ENCODE peak calls at places on chromosomes 12 and 14, in six cellular contexts. One of them, this sample, is unnamed.

GRCh38 chr12:102376251-102376747 is 104.1 kb downstream of the IGF1 start:
- DNase-seq in RWPE2: no peak
- DNase-seq in activated CD8-positive, alpha-beta T cell treated with anti-CD3 and anti-CD28 coated beads for 36 hours: peak; percentile 15
- DNase-seq in mesothelial cell of epicardium: no peak
- DNase-seq in H9: no peak
- DNase-seq in CD14-positive monocyte: no peak
- DNase-seq in this sample: no peak

GRCh38 chr12:122982494-122982850 is 2.0 kb downstream of the ARL6IP4 start:
- DNase-seq in RWPE2: no peak
- DNase-seq in activated CD8-positive, alpha-beta T cell treated with anti-CD3 and anti-CD28 coated beads for 36 hours: no peak
- DNase-seq in mesothelial cell of epicardium: no peak
- DNase-seq in H9: no peak
- DNase-seq in CD14-positive monocyte: no peak
- DNase-seq in this sample: no peak

GRCh38 chr14:65115615-65116014 is 13.3 kb upstream of the MAX start:
- DNase-seq in RWPE2: no peak
- DNase-seq in activated CD8-positive, alpha-beta T cell treated with anti-CD3 and anti-CD28 coated beads for 36 hours: no peak
- DNase-seq in mesothelial cell of epicardium: no peak
- DNase-seq in H9: no peak
- DNase-seq in CD14-positive monocyte: no peak
- DNase-seq in this sample: no peak

GRCh38 chr14:20632831-20633771 is 8.4 kb downstream of the OR6S1 start:
- DNase-seq in RWPE2: no peak
- DNase-seq in activated CD8-positive, alpha-beta T cell treated with anti-CD3 and anti-CD28 coated beads for 36 hours: peak; percentile 92
- DNase-seq in mesothelial cell of epicardium: peak; percentile 62
- DNase-seq in H9: peak; percentile 92
- DNase-seq in CD14-positive monocyte: no peak
- DNase-seq in this sample: no peak

GRCh38 chr12:103924761-103925641 is 5.2 kb upstream of the HSP90B1 start:
- DNase-seq in RWPE2: no peak
- DNase-seq in activated CD8-positive, alpha-beta T cell treated with anti-CD3 and anti-CD28 coated beads for 36 hours: peak; percentile 85
- DNase-seq in mesothelial cell of epicardium: no peak
- DNase-seq in H9: no peak
- DNase-seq in CD14-positive monocyte: no peak
- DNase-seq in this sample: no peak

GRCh38 chr12:65856521-65856920 is 32.2 kb downstream of the HMGA2 start:
- DNase-seq in RWPE2: no peak
- DNase-seq in activated CD8-positive, alpha-beta T cell treated with anti-CD3 and anti-CD28 coated beads for 36 hours: no peak
- DNase-seq in mesothelial cell of epicardium: no peak
- DNase-seq in H9: no peak
- DNase-seq in CD14-positive monocyte: no peak
- DNase-seq in this sample: no peak

GRCh38 chr12:34257093-34257492 is 234.8 kb downstream of the ALG10 start:
- DNase-seq in RWPE2: no peak
- DNase-seq in activated CD8-positive, alpha-beta T cell treated with anti-CD3 and anti-CD28 coated beads for 36 hours: no peak
- DNase-seq in mesothelial cell of epicardium: no peak
- DNase-seq in H9: no peak
- DNase-seq in CD14-positive monocyte: no peak
- DNase-seq in this sample: no peak

GRCh38 chr12:48882325-48882687 is 16.6 kb upstream of the RND1 start:
- DNase-seq in RWPE2: no peak
- DNase-seq in activated CD8-positive, alpha-beta T cell treated with anti-CD3 and anti-CD28 coated beads for 36 hours: no peak
- DNase-seq in mesothelial cell of epicardium: peak; percentile 52
- DNase-seq in H9: peak; percentile 71
- DNase-seq in CD14-positive monocyte: no peak
- DNase-seq in this sample: no peak

GRCh38 chr14:53399057-53399456 is 245.9 kb upstream of the DDHD1 start:
- DNase-seq in RWPE2: no peak
- DNase-seq in activated CD8-positive, alpha-beta T cell treated with anti-CD3 and anti-CD28 coated beads for 36 hours: no peak
- DNase-seq in mesothelial cell of epicardium: no peak
- DNase-seq in H9: peak; percentile 44
- DNase-seq in CD14-positive monocyte: no peak
- DNase-seq in this sample: no peak

GRCh38 chr14:85195872-85196477 is 334.0 kb upstream of the FLRT2 start:
- DNase-seq in RWPE2: no peak
- DNase-seq in activated CD8-positive, alpha-beta T cell treated with anti-CD3 and anti-CD28 coated beads for 36 hours: no peak
- DNase-seq in mesothelial cell of epicardium: no peak
- DNase-seq in H9: no peak
- DNase-seq in CD14-positive monocyte: no peak
- DNase-seq in this sample: no peak

GRCh38 chr12:19002192-19002591 is 127.3 kb upstream of the PLEKHA5 start:
- DNase-seq in RWPE2: no peak
- DNase-seq in activated CD8-positive, alpha-beta T cell treated with anti-CD3 and anti-CD28 coated beads for 36 hours: no peak
- DNase-seq in mesothelial cell of epicardium: no peak
- DNase-seq in H9: no peak
- DNase-seq in CD14-positive monocyte: no peak
- DNase-seq in this sample: no peak

GRCh38 chr12:124745891-124746570 is 117.6 kb downstream of the SCARB1 start:
- DNase-seq in RWPE2: peak; percentile 77
- DNase-seq in activated CD8-positive, alpha-beta T cell treated with anti-CD3 and anti-CD28 coated beads for 36 hours: peak; percentile 54
- DNase-seq in mesothelial cell of epicardium: peak; percentile 74
- DNase-seq in H9: peak; percentile 95
- DNase-seq in CD14-positive monocyte: peak; percentile 85
- DNase-seq in this sample: peak; percentile 93

GRCh38 chr12:4477133-4477532 is 31.5 kb upstream of the FGF6 start:
- DNase-seq in RWPE2: no peak
- DNase-seq in activated CD8-positive, alpha-beta T cell treated with anti-CD3 and anti-CD28 coated beads for 36 hours: no peak
- DNase-seq in mesothelial cell of epicardium: no peak
- DNase-seq in H9: no peak
- DNase-seq in CD14-positive monocyte: peak; percentile 44
- DNase-seq in this sample: no peak

GRCh38 chr12:71183846-71184245 is 26.0 kb upstream of the TSPAN8 start:
- DNase-seq in RWPE2: no peak
- DNase-seq in activated CD8-positive, alpha-beta T cell treated with anti-CD3 and anti-CD28 coated beads for 36 hours: no peak
- DNase-seq in mesothelial cell of epicardium: no peak
- DNase-seq in H9: no peak
- DNase-seq in CD14-positive monocyte: no peak
- DNase-seq in this sample: no peak

GRCh38 chr12:132140918-132141841 is 2.9 kb downstream of the DDX51 start:
- DNase-seq in RWPE2: peak; percentile 61
- DNase-seq in activated CD8-positive, alpha-beta T cell treated with anti-CD3 and anti-CD28 coated beads for 36 hours: no peak
- DNase-seq in mesothelial cell of epicardium: no peak
- DNase-seq in H9: no peak
- DNase-seq in CD14-positive monocyte: peak; percentile 42
- DNase-seq in this sample: no peak

GRCh38 chr12:2284857-2285256 is 232.1 kb downstream of the CACNA1C start:
- DNase-seq in RWPE2: no peak
- DNase-seq in activated CD8-positive, alpha-beta T cell treated with anti-CD3 and anti-CD28 coated beads for 36 hours: peak; percentile 71
- DNase-seq in mesothelial cell of epicardium: peak; percentile 78
- DNase-seq in H9: peak; percentile 95
- DNase-seq in CD14-positive monocyte: peak; percentile 61
- DNase-seq in this sample: peak; percentile 94
- TF ChIP-seq CTCF in RWPE2: peak; percentile 74
- TF ChIP-seq CTCF in activated CD8-positive, alpha-beta T cell treated with anti-CD3 and anti-CD28 coated beads for 36 hours: peak; percentile 51
- TF ChIP-seq CTCF in mesothelial cell of epicardium: peak; percentile 66
- TF ChIP-seq CTCF in H9: peak; percentile 87
- TF ChIP-seq CTCF in CD14-positive monocyte: peak; percentile 78
- TF ChIP-seq CTCF in this sample: peak; percentile 86

DNA sequence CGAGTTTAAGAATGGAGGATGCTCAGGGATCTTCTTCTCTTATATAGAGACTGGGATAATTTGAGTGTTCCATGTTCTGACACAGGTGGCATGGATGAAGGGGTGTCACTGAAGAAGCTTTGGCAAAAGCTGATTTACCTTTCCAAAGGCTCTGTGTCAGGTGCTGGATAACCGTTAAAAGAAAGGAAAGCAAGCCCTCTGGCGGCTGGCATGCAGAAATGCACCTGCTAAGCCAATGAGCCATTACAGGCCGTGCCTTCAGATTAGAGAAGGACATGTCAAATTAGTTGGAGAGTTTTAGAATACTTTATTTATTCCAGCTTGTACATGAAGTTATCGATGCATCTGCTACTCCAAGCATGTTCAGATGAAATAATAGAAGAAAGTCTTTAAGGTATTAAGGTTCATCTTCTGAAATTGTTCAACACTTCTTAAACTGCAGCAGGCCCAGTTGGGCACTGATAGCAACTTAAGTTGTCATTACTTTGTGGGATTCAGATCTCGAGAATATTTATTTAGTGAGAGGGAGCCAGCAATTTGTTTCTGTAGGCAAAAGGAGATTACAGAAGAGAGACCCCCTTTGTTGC is 678.2 kb downstream of the NRXN3 start:
- DNase-seq in RWPE2: no peak
- DNase-seq in activated CD8-positive, alpha-beta T cell treated with anti-CD3 and anti-CD28 coated beads for 36 hours: peak; percentile 6
- DNase-seq in mesothelial cell of epicardium: peak; percentile 71
- DNase-seq in H9: peak; percentile 68
- DNase-seq in CD14-positive monocyte: no peak
- DNase-seq in this sample: no peak
- TF ChIP-seq CTCF in RWPE2: peak; percentile 98
- TF ChIP-seq CTCF in activated CD8-positive, alpha-beta T cell treated with anti-CD3 and anti-CD28 coated beads for 36 hours: peak; percentile 72
- TF ChIP-seq CTCF in mesothelial cell of epicardium: peak; percentile 85
- TF ChIP-seq CTCF in H9: peak; percentile 98
- TF ChIP-seq CTCF in CD14-positive monocyte: peak; percentile 68
- TF ChIP-seq CTCF in this sample: peak; percentile 72

DNA sequence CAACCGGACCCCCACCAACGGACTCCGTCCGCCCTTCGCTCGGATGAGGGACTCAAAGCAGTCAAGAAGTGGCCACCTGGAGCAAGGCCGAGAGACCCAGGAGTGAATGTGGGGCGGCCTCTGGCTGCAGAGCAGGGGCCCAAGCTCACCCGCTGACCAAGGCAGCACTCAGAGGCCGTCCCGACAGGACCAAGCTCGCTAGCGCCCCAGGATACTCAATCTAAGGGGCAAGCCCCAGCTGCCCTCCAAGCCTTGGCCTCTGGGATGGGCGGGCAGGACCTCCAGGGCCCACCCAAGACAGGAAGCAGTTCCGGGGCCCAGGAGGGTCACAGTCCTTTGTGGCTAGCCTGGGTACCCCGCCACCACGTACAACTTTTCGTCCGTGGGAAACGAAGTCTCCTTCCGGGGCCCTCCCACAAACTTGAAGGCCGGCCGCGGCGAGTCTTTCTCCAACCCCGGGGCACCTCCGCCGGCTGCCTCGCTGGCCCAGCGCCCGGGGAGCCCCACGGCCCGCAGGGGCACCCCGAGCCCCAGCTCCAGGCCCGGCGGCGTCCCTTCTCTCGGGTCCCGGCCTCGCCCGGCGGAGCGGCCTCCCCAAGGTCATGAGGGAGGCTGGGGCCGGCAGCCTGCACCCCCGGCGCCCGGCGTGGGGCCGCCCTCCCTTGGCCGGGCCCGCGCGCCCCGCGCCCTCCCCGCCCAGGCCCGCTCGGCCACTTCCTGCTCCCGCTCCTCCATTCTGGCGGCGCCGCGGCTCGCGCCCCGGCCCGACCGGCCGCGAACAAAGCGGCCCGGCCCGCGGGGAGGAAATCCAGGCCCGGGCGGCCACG is 694 bp downstream of the AKT1 start:
- DNase-seq in RWPE2: no peak
- DNase-seq in activated CD8-positive, alpha-beta T cell treated with anti-CD3 and anti-CD28 coated beads for 36 hours: peak; percentile 31
- DNase-seq in mesothelial cell of epicardium: peak; percentile 51
- DNase-seq in H9: peak; percentile 49
- DNase-seq in CD14-positive monocyte: no peak
- DNase-seq in this sample: no peak
- TF ChIP-seq CTCF in RWPE2: no peak
- TF ChIP-seq CTCF in activated CD8-positive, alpha-beta T cell treated with anti-CD3 and anti-CD28 coated beads for 36 hours: no peak
- TF ChIP-seq CTCF in mesothelial cell of epicardium: no peak
- TF ChIP-seq CTCF in H9: no peak
- TF ChIP-seq CTCF in CD14-positive monocyte: no peak
- TF ChIP-seq CTCF in this sample: no peak

DNA sequence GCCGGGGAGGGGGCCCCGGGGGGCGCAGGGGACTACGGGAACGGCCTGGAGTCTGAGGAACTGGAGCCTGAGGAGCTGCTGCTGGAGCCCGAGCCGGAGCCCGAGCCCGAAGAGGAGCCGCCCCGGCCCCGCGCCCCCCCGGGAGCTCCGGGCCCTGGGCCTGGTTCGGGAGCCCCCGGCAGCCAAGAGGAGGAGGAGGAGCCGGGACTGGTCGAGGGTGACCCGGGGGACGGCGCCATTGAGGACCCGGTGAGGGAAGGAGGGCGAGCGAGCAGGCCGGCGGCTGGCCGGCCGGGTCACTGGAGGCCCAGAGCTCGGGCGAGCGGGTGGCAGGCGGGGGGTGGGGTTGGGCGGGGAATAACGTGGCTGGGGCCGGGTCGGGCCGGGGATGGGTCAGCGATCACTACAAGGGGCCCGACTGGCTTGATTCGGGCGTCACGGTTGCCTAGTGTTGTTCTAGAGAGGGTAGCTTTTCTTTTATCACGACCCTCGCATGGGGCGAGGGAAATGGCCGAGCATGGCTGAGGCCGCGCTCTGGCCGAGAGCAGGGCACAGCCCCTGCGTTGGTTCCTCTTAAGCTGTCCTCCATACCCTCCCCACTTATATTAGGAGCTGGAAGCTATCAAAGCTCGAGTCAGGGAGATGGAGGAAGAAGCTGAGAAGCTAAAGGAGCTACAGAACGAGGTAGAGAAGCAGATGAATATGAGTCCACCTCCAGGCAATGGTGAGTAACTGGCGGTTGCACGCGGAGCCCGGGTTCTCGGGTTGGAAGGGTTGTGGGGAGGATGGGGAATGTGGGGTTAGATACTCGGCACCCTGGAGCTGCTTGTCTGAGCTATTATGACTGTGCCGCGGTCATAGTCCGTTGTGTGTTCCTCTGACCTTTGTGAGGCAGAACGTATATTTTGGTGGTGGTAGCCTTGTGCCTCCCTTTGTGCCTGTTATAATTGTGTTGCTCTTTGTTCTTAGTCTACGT is 603 bp downstream of the PABPN1 start:
- DNase-seq in RWPE2: no peak
- DNase-seq in activated CD8-positive, alpha-beta T cell treated with anti-CD3 and anti-CD28 coated beads for 36 hours: peak; percentile 81
- DNase-seq in mesothelial cell of epicardium: no peak
- DNase-seq in H9: no peak
- DNase-seq in CD14-positive monocyte: no peak
- DNase-seq in this sample: peak; percentile 88
- TF ChIP-seq CTCF in RWPE2: no peak
- TF ChIP-seq CTCF in activated CD8-positive, alpha-beta T cell treated with anti-CD3 and anti-CD28 coated beads for 36 hours: no peak
- TF ChIP-seq CTCF in mesothelial cell of epicardium: no peak
- TF ChIP-seq CTCF in H9: no peak
- TF ChIP-seq CTCF in CD14-positive monocyte: no peak
- TF ChIP-seq CTCF in this sample: no peak

GRCh38 chr12:117331691-117332090 is 29.7 kb downstream of the NOS1 start:
- DNase-seq in RWPE2: no peak
- DNase-seq in activated CD8-positive, alpha-beta T cell treated with anti-CD3 and anti-CD28 coated beads for 36 hours: no peak
- DNase-seq in mesothelial cell of epicardium: no peak
- DNase-seq in H9: no peak
- DNase-seq in CD14-positive monocyte: no peak
- DNase-seq in this sample: no peak
- TF ChIP-seq CTCF in RWPE2: no peak
- TF ChIP-seq CTCF in activated CD8-positive, alpha-beta T cell treated with anti-CD3 and anti-CD28 coated beads for 36 hours: no peak
- TF ChIP-seq CTCF in mesothelial cell of epicardium: no peak
- TF ChIP-seq CTCF in H9: no peak
- TF ChIP-seq CTCF in CD14-positive monocyte: no peak
- TF ChIP-seq CTCF in this sample: no peak

GRCh38 chr12:14614704-14615121 is 47.0 kb upstream of the PLBD1 start:
- DNase-seq in RWPE2: no peak
- DNase-seq in activated CD8-positive, alpha-beta T cell treated with anti-CD3 and anti-CD28 coated beads for 36 hours: no peak
- DNase-seq in mesothelial cell of epicardium: no peak
- DNase-seq in H9: no peak
- DNase-seq in CD14-positive monocyte: no peak
- DNase-seq in this sample: no peak
- TF ChIP-seq CTCF in RWPE2: no peak
- TF ChIP-seq CTCF in activated CD8-positive, alpha-beta T cell treated with anti-CD3 and anti-CD28 coated beads for 36 hours: no peak
- TF ChIP-seq CTCF in mesothelial cell of epicardium: no peak
- TF ChIP-seq CTCF in H9: no peak
- TF ChIP-seq CTCF in CD14-positive monocyte: no peak
- TF ChIP-seq CTCF in this sample: no peak

DNA sequence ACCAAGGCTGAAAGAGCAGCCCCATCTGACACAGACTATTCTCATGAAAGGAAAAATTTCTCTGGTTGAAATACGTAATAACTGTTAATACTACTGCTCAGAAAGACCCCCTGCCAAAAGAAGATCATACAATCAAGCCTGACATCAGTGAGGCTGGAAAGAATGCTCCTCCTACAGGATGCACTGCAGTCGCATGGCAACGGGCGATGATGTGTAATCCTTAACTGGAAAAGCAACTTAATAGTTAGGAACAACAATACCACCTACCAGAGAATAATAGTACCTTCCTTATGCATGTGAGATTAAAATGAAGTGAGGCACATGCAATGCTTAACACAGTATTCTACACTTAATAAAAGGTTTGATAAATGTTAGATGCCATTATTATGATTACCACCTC is 1.2 kb upstream of the GOLGA5 start:
- DNase-seq in RWPE2: no peak
- DNase-seq in activated CD8-positive, alpha-beta T cell treated with anti-CD3 and anti-CD28 coated beads for 36 hours: no peak
- DNase-seq in mesothelial cell of epicardium: no peak
- DNase-seq in H9: no peak
- DNase-seq in CD14-positive monocyte: no peak
- DNase-seq in this sample: no peak
- TF ChIP-seq CTCF in RWPE2: no peak
- TF ChIP-seq CTCF in activated CD8-positive, alpha-beta T cell treated with anti-CD3 and anti-CD28 coated beads for 36 hours: no peak
- TF ChIP-seq CTCF in mesothelial cell of epicardium: no peak
- TF ChIP-seq CTCF in H9: no peak
- TF ChIP-seq CTCF in CD14-positive monocyte: no peak
- TF ChIP-seq CTCF in this sample: no peak